ENCODE peak calls at places on chromosomes 12 and 14, in four cellular contexts. One of them, this sample, is unnamed.

GRCh38 chr12:79420146-79420618 is 270.6 kb downstream of the PAWR start:
- DNase-seq in non-pigmented ciliary epithelial cell: peak; percentile 93
- DNase-seq in right cardiac atrium: no peak
- DNase-seq in fibroblast of the aortic adventitia: peak; percentile 97
- DNase-seq in this sample: no peak

GRCh38 chr12:48681416-48681737 is 661 bp downstream of the KANSL2 start:
- DNase-seq in right cardiac atrium: no peak
- DNase-seq in non-pigmented ciliary epithelial cell: no peak
- DNase-seq in fibroblast of the aortic adventitia: no peak
- DNase-seq in this sample: no peak

GRCh38 chr14:101598159-101598558 is 36.9 kb downstream of the DIO3 start:
- DNase-seq in fibroblast of the aortic adventitia: no peak
- DNase-seq in non-pigmented ciliary epithelial cell: no peak
- DNase-seq in right cardiac atrium: no peak
- DNase-seq in this sample: peak; percentile 12

GRCh38 chr14:27366596-27366995 is 768.8 kb upstream of the NOVA1 start:
- DNase-seq in right cardiac atrium: no peak
- DNase-seq in non-pigmented ciliary epithelial cell: no peak
- DNase-seq in fibroblast of the aortic adventitia: no peak
- DNase-seq in this sample: no peak

GRCh38 chr12:71240941-71241340 is 83.1 kb upstream of the TSPAN8 start:
- DNase-seq in fibroblast of the aortic adventitia: peak; percentile 91
- DNase-seq in right cardiac atrium: no peak
- DNase-seq in non-pigmented ciliary epithelial cell: no peak
- DNase-seq in this sample: no peak

GRCh38 chr12:22866406-22866805 is 241.4 kb downstream of the ETNK1 start:
- DNase-seq in fibroblast of the aortic adventitia: no peak
- DNase-seq in right cardiac atrium: no peak
- DNase-seq in non-pigmented ciliary epithelial cell: no peak
- DNase-seq in this sample: no peak

GRCh38 chr14:34374998-34375740 is 86.9 kb downstream of the SPTSSA start:
- DNase-seq in right cardiac atrium: no peak
- DNase-seq in non-pigmented ciliary epithelial cell: no peak
- DNase-seq in fibroblast of the aortic adventitia: no peak
- DNase-seq in this sample: no peak

GRCh38 chr14:95585971-95586620 is 51.2 kb downstream of the GLRX5 start:
- DNase-seq in fibroblast of the aortic adventitia: no peak
- DNase-seq in right cardiac atrium: no peak
- DNase-seq in non-pigmented ciliary epithelial cell: no peak
- DNase-seq in this sample: no peak

GRCh38 chr12:58148405-58148804 is 207.0 kb downstream of the ATP23 start:
- DNase-seq in non-pigmented ciliary epithelial cell: peak; percentile 70
- DNase-seq in right cardiac atrium: no peak
- DNase-seq in fibroblast of the aortic adventitia: peak; percentile 19
- DNase-seq in this sample: no peak

GRCh38 chr12:7646178-7646475 is 19.6 kb downstream of the APOBEC1 start:
- DNase-seq in right cardiac atrium: no peak
- DNase-seq in non-pigmented ciliary epithelial cell: no peak
- DNase-seq in fibroblast of the aortic adventitia: no peak
- DNase-seq in this sample: no peak

GRCh38 chr14:105060751-105061427 is 4.3 kb downstream of the GPR132 start:
- DNase-seq in fibroblast of the aortic adventitia: no peak
- DNase-seq in non-pigmented ciliary epithelial cell: no peak
- DNase-seq in right cardiac atrium: peak; percentile 75
- DNase-seq in this sample: no peak

GRCh38 chr14:77376380-77376770 is 519 bp downstream of the TMED8 start:
- DNase-seq in non-pigmented ciliary epithelial cell: no peak
- DNase-seq in fibroblast of the aortic adventitia: peak; percentile 8
- DNase-seq in right cardiac atrium: peak; percentile 64
- DNase-seq in this sample: no peak

GRCh38 chr14:30521899-30522736 is 36.8 kb upstream of the G2E3 start:
- DNase-seq in right cardiac atrium: no peak
- DNase-seq in non-pigmented ciliary epithelial cell: no peak
- DNase-seq in fibroblast of the aortic adventitia: peak; percentile 71
- DNase-seq in this sample: no peak

GRCh38 chr14:64763801-64764511 is 59.7 kb downstream of the PLEKHG3 start:
- DNase-seq in right cardiac atrium: peak; percentile 61
- DNase-seq in non-pigmented ciliary epithelial cell: no peak
- DNase-seq in fibroblast of the aortic adventitia: peak; percentile 56
- DNase-seq in this sample: no peak

This sample was measured in central memory CD8-positive, alpha-beta T cell.